ENCODE peak calls at places on chromosomes 3 and 15, in four cellular contexts. Z is uterus, H is transverse colon, A is stomach. O is an unnamed sample.

GRCh38 chr15:85557385-85557784 is 177.0 kb downstream of the AKAP13 start:
- DNase-seq in A (no peak), H (no peak), Z (no peak), O (no peak)

GRCh38 chr3:16300282-16300681 is 35.3 kb downstream of the OXNAD1 start:
- DNase-seq in H (no peak), Z (no peak), A (no peak), O (no peak)

GRCh38 chr3:37882711-37883110 is 21.0 kb downstream of the CTDSPL start:
- DNase-seq in H (no peak), Z (no peak), A (no peak), O (no peak)

GRCh38 chr3:158918008-158918407 is 116.2 kb downstream of the MFSD1 start:
- DNase-seq in A (peak; percentile 46), H (peak; percentile 24), Z (no peak), O (no peak)

GRCh38 chr3:113736548-113737089 is 9.4 kb downstream of the NAA50 start:
- DNase-seq in H (no peak), A (no peak), Z (no peak), O (no peak)

GRCh38 chr3:148269816-148270215 is 427.9 kb upstream of the AGTR1 start:
- DNase-seq in Z (no peak), A (no peak), H (no peak), O (no peak)

GRCh38 chr3:4906107-4906621 is 73.1 kb upstream of the BHLHE40 start:
- DNase-seq in Z (no peak), A (no peak), H (no peak), O (no peak)

GRCh38 chr15:63752979-63753378 is 80.8 kb downstream of the HERC1 start:
- DNase-seq in Z (no peak), A (no peak), H (no peak), O (no peak)

GRCh38 chr3:12073106-12073505 is 68.9 kb downstream of the SYN2 start:
- DNase-seq in A (no peak), H (no peak), Z (no peak), O (no peak)

GRCh38 chr15:68641376-68641775 is 62.6 kb downstream of the CORO2B start:
- DNase-seq in Z (no peak), A (no peak), H (no peak), O (no peak)

GRCh38 chr3:172104471-172105072 is 65.2 kb downstream of the FNDC3B start:
- DNase-seq in H (no peak), Z (no peak), A (no peak), O (no peak)

GRCh38 chr3:184814214-184814613 is 2.2 kb downstream of the VPS8 start:
- DNase-seq in A (no peak), Z (no peak), H (no peak), O (no peak)

GRCh38 chr3:32816439-32817194 is 1.2 kb upstream of the TRIM71 start:
- DNase-seq in H (no peak), A (no peak), Z (no peak), O (peak; percentile 59)

GRCh38 chr3:13708301-13708700 is 159.4 kb downstream of the FBLN2 start:
- DNase-seq in A (no peak), H (no peak), Z (peak; percentile 5), O (no peak)

GRCh38 chr3:152834354-152835310 is at the start of gene P2RY1:
- DNase-seq in A (peak; percentile 50), H (peak; percentile 82), Z (peak; percentile 72), O (peak; percentile 84)

GRCh38 chr3:179735321-179735720 is 82.5 kb downstream of the USP13 start:
- DNase-seq in Z (no peak), A (no peak), H (no peak), O (no peak)

GRCh38 chr15:27867861-27868260 is 231.3 kb downstream of the OCA2 start:
- DNase-seq in H (no peak), Z (no peak), A (no peak), O (no peak)

GRCh38 chr15:92645051-92645631 is 10.4 kb downstream of the FAM174B start:
- DNase-seq in A (peak; percentile 65), Z (no peak), H (no peak), O (no peak)

GRCh38 chr3:176916777-176917176 is 280.5 kb downstream of the TBL1XR1 start:
- DNase-seq in H (no peak), A (peak; percentile 38), Z (no peak), O (no peak)

GRCh38 chr3:98557324-98558010 is 25.7 kb downstream of the GPR15 start:
- DNase-seq in Z (no peak), A (no peak), H (no peak), O (no peak)

GRCh38 chr3:90031121-90031520 is 923.7 kb downstream of the EPHA3 start:
- DNase-seq in H (no peak), A (no peak), Z (no peak), O (no peak)

GRCh38 chr3:163328680-163329079 is 1749.6 kb downstream of the SI start:
- DNase-seq in A (no peak), Z (no peak), H (no peak), O (no peak)

GRCh38 chr3:120649735-120650705 is 32.0 kb downstream of the HGD start:
- DNase-seq in Z (no peak), H (no peak), A (no peak), O (no peak)

GRCh38 chr15:56047354-56047753 is 53.9 kb upstream of the NEDD4 start:
- DNase-seq in Z (no peak), H (no peak), A (no peak), O (no peak)

DNA sequence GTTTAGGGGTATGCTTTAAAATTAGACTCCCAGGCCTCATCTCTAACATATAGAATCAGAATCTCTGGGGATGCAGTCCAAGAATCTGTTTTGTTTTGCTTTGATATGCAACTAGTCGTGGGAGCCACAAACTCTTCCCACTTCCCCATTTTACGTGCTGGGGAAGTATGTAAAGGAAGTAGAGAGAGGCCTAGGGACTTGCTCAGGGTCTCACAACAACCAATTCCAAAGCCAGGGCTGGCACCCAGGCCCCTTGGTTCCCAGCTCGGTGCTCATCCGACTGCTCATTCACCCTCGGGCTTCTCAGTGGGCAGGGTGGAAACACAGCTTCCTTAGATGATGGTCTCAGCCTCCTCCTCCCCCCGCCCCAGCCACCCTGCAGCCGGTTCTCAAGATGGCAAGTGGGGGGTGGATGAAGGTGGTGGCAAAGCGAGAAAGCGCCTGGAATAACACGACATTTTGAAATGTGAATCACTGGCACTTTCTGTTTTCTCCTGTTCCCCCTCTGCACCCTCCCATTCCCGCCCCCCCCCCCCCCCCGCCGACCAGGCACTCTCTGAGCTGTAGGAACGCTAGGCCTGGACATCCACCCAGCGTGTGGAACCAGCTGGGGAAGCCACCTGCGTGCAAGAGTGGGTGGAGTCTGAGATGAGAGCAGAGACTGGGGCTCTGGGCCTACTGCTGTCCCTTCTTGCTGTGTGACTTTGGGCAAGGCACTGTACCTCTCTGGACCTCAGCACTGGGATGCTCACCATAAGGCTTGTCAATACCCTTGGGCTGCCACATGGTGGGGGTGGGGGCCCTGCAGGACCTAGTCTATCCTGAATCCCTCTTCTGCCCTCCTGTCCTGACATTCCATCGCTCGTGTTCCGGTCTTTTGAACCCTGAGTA is 214.5 kb downstream of the RPLP1 start:
- DNase-seq in Z (no peak), A (no peak), H (peak; percentile 40), O (peak; percentile 52)
- H3K27me3 ChIP-seq in Z (no peaks in the 10 kb centered on the region), A (no peaks in the 10 kb centered on the region), H (no peaks in the 10 kb centered on the region), O (no peaks in the 10 kb centered on the region)

DNA sequence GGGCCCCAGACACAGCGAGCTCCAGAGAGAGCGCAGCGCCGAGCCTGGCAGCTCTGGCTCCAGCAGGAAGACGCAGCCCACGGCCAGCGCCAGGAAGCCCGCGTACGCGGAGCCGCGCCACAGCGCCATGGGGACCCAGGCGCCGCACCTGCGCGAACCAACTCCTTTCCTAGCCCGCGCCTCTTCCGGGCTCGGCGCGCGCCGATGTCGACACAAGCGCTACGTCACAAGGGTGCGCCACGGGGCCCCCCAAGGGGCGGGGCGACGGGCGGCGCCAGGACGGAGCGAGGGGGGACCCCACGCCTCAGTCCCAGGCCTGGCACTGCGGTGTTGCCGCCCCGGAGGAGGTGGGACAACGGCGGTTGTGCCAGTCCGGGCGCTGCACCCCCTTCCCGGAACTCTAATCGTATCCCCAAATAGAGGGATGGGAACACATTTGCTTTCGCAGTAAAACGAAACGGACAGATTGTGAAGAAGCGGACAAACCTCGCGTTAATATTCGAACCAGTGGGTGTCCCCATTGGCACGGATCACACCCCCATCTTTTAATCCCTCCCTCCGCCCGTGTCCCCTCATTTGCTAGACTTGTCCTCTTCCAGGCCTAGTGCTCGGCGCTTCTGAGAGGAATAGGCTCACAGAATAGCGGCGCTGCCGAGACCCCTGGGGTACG is at the start of gene ADPGK:
- DNase-seq in Z (peak; percentile 92), A (peak; percentile 94), H (peak; percentile 93), O (peak; percentile 92)
- TF ChIP-seq CTCF in Z (no peak), A (no peak), H (no peak), O (no peak)

GRCh38 chr3:187750513-187751123 is 5.3 kb upstream of the BCL6 start:
- DNase-seq in H (peak; percentile 33), A (peak; percentile 40), Z (no peak), O (peak; percentile 59)
- H3K27ac ChIP-seq in H (peak overlapping the region; percentile 91), A (peak overlapping the region; percentile 75), Z (no peak overlapping the region), O (peak overlapping the region; percentile 53)

GRCh38 chr15:45136378-45136764 is 6.6 kb downstream of the DUOX1 start:
- DNase-seq in H (no peak), A (no peak), Z (no peak), O (no peak)
- H3K27me3 ChIP-seq in H (peaks cover 45% of the 10 kb centered on the region), A (peaks cover 29% of the 10 kb centered on the region), Z (peaks cover 16% of the 10 kb centered on the region), O (peaks cover 33% of the 10 kb centered on the region)

GRCh38 chr15:39976291-39977274 is 42.7 kb downstream of the EIF2AK4 start:
- DNase-seq in Z (peak; percentile 45), H (peak; percentile 51), A (peak; percentile 28), O (peak; percentile 59)
- TF ChIP-seq CTCF in Z (peak; percentile 55), H (peak; percentile 47), A (no peak), O (peak; percentile 37)

GRCh38 chr3:111713833-111714232 is 118.7 kb upstream of the ZBED2 start:
- DNase-seq in A (no peak), H (no peak), Z (no peak), O (no peak)

GRCh38 chr3:111720681-111721380 is 125.7 kb upstream of the ZBED2 start:
- DNase-seq in H (no peak), Z (no peak), A (no peak), O (no peak)

GRCh38 chr3:111715911-111716523 is 120.9 kb upstream of the ZBED2 start:
- DNase-seq in H (peak; percentile 62), A (peak; percentile 77), Z (no peak), O (peak; percentile 53)

GRCh38 chr3:111714305-111714704 is 119.2 kb upstream of the ZBED2 start:
- DNase-seq in Z (no peak), A (no peak), H (no peak), O (no peak)

DNA sequence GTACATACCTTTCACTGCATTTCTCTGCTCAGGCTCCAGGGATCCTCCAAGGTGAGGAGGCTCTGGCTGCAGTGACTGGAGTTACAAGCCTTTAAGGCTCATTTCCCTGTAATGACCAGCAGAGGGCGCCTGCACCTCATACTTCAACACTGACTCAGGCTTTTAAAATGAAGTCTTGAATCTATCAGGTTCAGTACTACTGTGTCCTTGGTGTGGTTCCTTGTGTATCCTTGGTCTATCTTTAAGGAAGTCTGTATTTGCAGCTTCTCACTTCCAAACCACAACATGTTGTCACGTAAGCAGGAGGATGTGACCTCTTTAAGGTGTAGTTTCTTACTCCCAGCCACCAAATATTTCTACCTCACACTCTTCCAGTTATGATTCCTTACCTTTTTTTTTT is 122.5 kb upstream of the ZBED2 start:
- DNase-seq in H (peak; percentile 75), A (peak; percentile 86), Z (peak; percentile 72), O (peak; percentile 75)
- H3K27ac ChIP-seq in H (no peak overlapping the region), A (no peak overlapping the region), Z (peak overlapping the region; percentile 26), O (no peak overlapping the region)